ENCODE peak calls at places on chromosomes 2 and 18, in four cellular contexts. M, S, V and I are unnamed samples.

GRCh38 chr18:9173770-9174233 is 37.2 kb downstream of the ANKRD12 start:
- DNase-seq in M (no peak), S (no peak), V (no peak), I (no peak)

GRCh38 chr18:61322265-61322873 is 10.9 kb upstream of the CDH20 start:
- DNase-seq in M (peak; percentile 42), S (no peak), V (peak; percentile 56), I (peak; percentile 12)

GRCh38 chr2:126979604-126980003 is 80.9 kb downstream of the TEX51 start:
- DNase-seq in M (no peak), S (no peak), V (no peak), I (peak; percentile 38)

GRCh38 chr2:241309684-241310117 is 5.8 kb downstream of the HDLBP start:
- DNase-seq in M (peak; percentile 77), S (peak; percentile 55), V (peak; percentile 66), I (peak; percentile 44)

GRCh38 chr2:67213270-67213670 is 183.9 kb upstream of the ETAA1 start:
- DNase-seq in M (no peak), S (no peak), V (no peak), I (no peak)

GRCh38 chr2:108579631-108580030 is 45.4 kb downstream of the LIMS1 start:
- DNase-seq in M (no peak), S (no peak), V (no peak), I (peak; percentile 76)

GRCh38 chr2:105691942-105692341 is 52.8 kb upstream of the NCK2 start:
- DNase-seq in M (no peak), S (no peak), V (no peak), I (peak; percentile 71)

GRCh38 chr2:164697688-164698290 is 76.5 kb upstream of the GRB14 start:
- DNase-seq in M (no peak), S (no peak), V (peak; percentile 28), I (peak; percentile 46)

GRCh38 chr2:232988444-232988843 is 24.6 kb downstream of the NGEF start:
- DNase-seq in M (no peak), S (no peak), V (peak; percentile 97), I (peak; percentile 97)

GRCh38 chr2:24359701-24360049 is 661 bp downstream of the ITSN2 start:
- DNase-seq in M (peak; percentile 73), S (peak; percentile 67), V (peak; percentile 51), I (no peak)

GRCh38 chr2:238644095-238645081 is 203.5 kb upstream of the TWIST2 start:
- DNase-seq in M (no peak), S (no peak), V (peak; percentile 54), I (peak; percentile 51)

GRCh38 chr2:15864176-15864769 is 76.1 kb upstream of the MYCN start:
- DNase-seq in M (no peak), S (no peak), V (no peak), I (no peak)

GRCh38 chr2:203683932-203684556 is 22.4 kb upstream of the CD28 start:
- DNase-seq in M (no peak), S (no peak), V (peak; percentile 97), I (peak; percentile 97)

GRCh38 chr2:152400607-152401214 is 65.7 kb downstream of the FMNL2 start:
- DNase-seq in M (no peak), S (no peak), V (peak; percentile 48), I (no peak)

GRCh38 chr2:122704109-122704563 is 948.7 kb downstream of the TSN start:
- DNase-seq in M (no peak), S (no peak), V (no peak), I (no peak)